ENCODE peak calls at places on chromosomes 7 and 10, in nine cellular contexts. T is astrocyte of the hippocampus; Y is hypothalamus; K is activated naive CD4-positive, alpha-beta T cell treated with Interleukin-2 at 50 U/mL for 16 hours; H is activated CD4-positive, alpha-beta T cell treated with anti-CD3 and anti-CD28 coated beads for 24 hours; M is adrenal gland; R is neuronal stem cell; G is iPS-NIHi11; N is activated effector memory CD4-positive, alpha-beta T cell treated with Interleukin-2 at 50 U/mL for 16 hours. U is an unnamed sample.

GRCh38 chr7:139626817-139627216 is 103.3 kb downstream of the CLEC2L start:
- DNase-seq in T (no peak), Y (no peak), K (no peak), H (no peak), M (no peak), R (no peak), G (no peak), N (peak), U (no peak)

GRCh38 chr7:156783864-156784263 is 109.1 kb downstream of the LMBR1 start:
- DNase-seq in T (no peak), Y (no peak), K (no peak), H (no peak), M (no peak), R (no peak), G (no peak), N (no peak), U (no peak)

GRCh38 chr7:13217762-13218161 is 530.3 kb downstream of the ARL4A start:
- DNase-seq in T (peak), Y (no peak), K (no peak), H (no peak), M (no peak), R (no peak), G (no peak), N (no peak), U (no peak)

GRCh38 chr10:100766693-100767427 is 21.5 kb downstream of the PAX2 start:
- DNase-seq in T (no peak), Y (no peak), K (no peak), H (no peak), M (no peak), R (no peak), G (no peak), N (no peak), U (no peak)

GRCh38 chr10:80068270-80068669 is 10.2 kb upstream of the TMEM254 start:
- DNase-seq in T (no peak), Y (no peak), K (no peak), H (no peak), M (no peak), R (no peak), G (no peak), N (no peak), U (no peak)

GRCh38 chr7:17041324-17041723 is 159.5 kb upstream of the AGR3 start:
- DNase-seq in T (peak), Y (no peak), K (no peak), H (no peak), M (no peak), R (no peak), G (no peak), N (no peak), U (peak)

GRCh38 chr7:94972296-94972695 is 64.9 kb downstream of the PPP1R9A start:
- DNase-seq in T (peak), Y (no peak), K (no peak), H (no peak), M (peak), R (no peak), G (no peak), N (no peak), U (no peak)

GRCh38 chr7:22907805-22908204 is 85.2 kb upstream of the TOMM7 start:
- DNase-seq in T (no peak), Y (no peak), K (no peak), H (no peak), M (no peak), R (no peak), G (no peak), N (no peak), U (no peak)

GRCh38 chr7:114865564-114865963 is 56.3 kb upstream of the MDFIC start:
- DNase-seq in T (peak), Y (no peak), K (peak), H (peak), M (peak), R (peak), G (peak), N (peak), U (no peak)

GRCh38 chr10:57303567-57303966 is 942.5 kb upstream of the ZWINT start:
- DNase-seq in T (no peak), Y (no peak), K (no peak), H (no peak), M (no peak), R (no peak), G (no peak), N (no peak), U (no peak)

GRCh38 chr10:47152861-47153349 is 147.1 kb upstream of the GDF10 start:
- DNase-seq in T (no peak), Y (no peak), K (no peak), H (no peak), M (no peak), R (no peak), G (peak), N (no peak), U (no peak)